ENCODE peak calls at places on chromosomes 3 and 15, in five cellular contexts. Y, H, N, P and T are unnamed samples.

GRCh38 chr15:88331291-88331690 is 74.8 kb upstream of the NTRK3 start:
- DNase-seq in H (peak), P (peak), N (peak), Y (peak), T (no peak)

GRCh38 chr3:120070263-120070981 is 23.8 kb downstream of the GSK3B start:
- DNase-seq in P (no peak), N (no peak), Y (no peak), H (no peak), T (no peak)

GRCh38 chr3:107620534-107620933 is 97.8 kb downstream of the BBX start:
- DNase-seq in H (no peak), Y (no peak), N (no peak), P (no peak), T (no peak)

GRCh38 chr3:74537164-74537563 is 77.3 kb downstream of the CNTN3 start:
- DNase-seq in P (no peak), N (no peak), H (no peak), Y (peak), T (peak)

GRCh38 chr15:92631721-92632120 is 23.9 kb downstream of the FAM174B start:
- DNase-seq in Y (no peak), P (no peak), N (no peak), H (no peak), T (no peak)

GRCh38 chr15:80274554-80274953 is 22.5 kb upstream of the CTXND1 start:
- DNase-seq in H (no peak), Y (no peak), N (no peak), P (no peak), T (no peak)

GRCh38 chr3:46102059-46102779 is 74.9 kb upstream of the XCR1 start:
- DNase-seq in Y (no peak), P (peak), H (no peak), N (no peak), T (no peak)

GRCh38 chr3:45978348-45978747 is 17.3 kb downstream of the FYCO1 start:
- DNase-seq in H (no peak), P (peak), N (peak), Y (no peak), T (no peak)

GRCh38 chr15:28243399-28243798 is 78.6 kb downstream of the HERC2 start:
- DNase-seq in N (no peak), Y (no peak), H (no peak), P (no peak), T (no peak)

GRCh38 chr3:24367681-24368264 is 126.9 kb downstream of the THRB start:
- DNase-seq in H (peak), Y (no peak), N (no peak), P (no peak), T (no peak)

GRCh38 chr3:185733980-185734724 is 90.7 kb downstream of the IGF2BP2 start:
- DNase-seq in N (peak), P (peak), H (peak), Y (peak), T (peak)

GRCh38 chr3:38834110-38834509 is 18.1 kb upstream of the SCN10A start:
- DNase-seq in Y (peak), N (no peak), P (peak), H (peak), T (peak)

GRCh38 chr3:115146418-115147328 is at the start of gene ZBTB20:
- DNase-seq in P (peak), H (peak), Y (peak), N (peak), T (peak)

GRCh38 chr3:186790261-186790981 is 7.0 kb downstream of the EIF4A2 start:
- DNase-seq in P (peak), Y (peak), H (no peak), N (peak), T (peak)

GRCh38 chr15:89492111-89492641 is 4.2 kb downstream of the RHCG start:
- DNase-seq in N (peak), P (no peak), Y (peak), H (peak), T (no peak)

GRCh38 chr15:64455951-64456350 is 4.4 kb upstream of the ZNF609 start:
- DNase-seq in Y (no peak), P (no peak), N (no peak), H (peak), T (no peak)

GRCh38 chr3:191143224-191143623 is 55.8 kb upstream of the OSTN start:
- DNase-seq in N (no peak), H (peak), P (peak), Y (no peak), T (no peak)

GRCh38 chr15:93470042-93470441 is 381.0 kb upstream of the RGMA start:
- DNase-seq in P (no peak), H (no peak), N (no peak), Y (no peak), T (no peak)

GRCh38 chr15:100060276-100060926 is 281.4 kb downstream of the ADAMTS17 start:
- DNase-seq in H (no peak), Y (peak), P (peak), N (no peak), T (peak)

GRCh38 chr3:65158023-65158422 is 470.2 kb upstream of the ADAMTS9 start:
- DNase-seq in Y (no peak), H (no peak), P (no peak), N (no peak), T (no peak)

GRCh38 chr3:51734572-51734907 is 27.7 kb downstream of the GRM2 start:
- DNase-seq in N (peak), H (peak), P (no peak), Y (no peak), T (no peak)

GRCh38 chr15:41945701-41946100 is 26.7 kb downstream of the EHD4 start:
- DNase-seq in Y (no peak), H (no peak), P (no peak), N (no peak), T (no peak)

GRCh38 chr3:128491900-128492352 is 1.1 kb downstream of the GATA2 start:
- DNase-seq in H (no peak), Y (no peak), N (no peak), P (peak), T (no peak)

GRCh38 chr3:128495435-128495970 is 2.5 kb upstream of the GATA2 start:
- DNase-seq in N (no peak), P (no peak), Y (no peak), H (no peak), T (no peak)

GRCh38 chr3:128494152-128494650 is 1.2 kb upstream of the GATA2 start:
- DNase-seq in P (no peak), H (peak), Y (no peak), N (no peak), T (no peak)

GRCh38 chr3:128492353-128493220 is at the start of gene GATA2:
- DNase-seq in H (peak), Y (peak), N (no peak), P (no peak), T (no peak)

GRCh38 chr3:128493221-128494151 is 485 bp upstream of the GATA2 start:
- DNase-seq in P (no peak), H (peak), N (no peak), Y (peak), T (no peak)
- TF ChIP-seq EZH2 in P (no peak), H (no peak), N (no peak), Y (no peak), T (peak)

DNA sequence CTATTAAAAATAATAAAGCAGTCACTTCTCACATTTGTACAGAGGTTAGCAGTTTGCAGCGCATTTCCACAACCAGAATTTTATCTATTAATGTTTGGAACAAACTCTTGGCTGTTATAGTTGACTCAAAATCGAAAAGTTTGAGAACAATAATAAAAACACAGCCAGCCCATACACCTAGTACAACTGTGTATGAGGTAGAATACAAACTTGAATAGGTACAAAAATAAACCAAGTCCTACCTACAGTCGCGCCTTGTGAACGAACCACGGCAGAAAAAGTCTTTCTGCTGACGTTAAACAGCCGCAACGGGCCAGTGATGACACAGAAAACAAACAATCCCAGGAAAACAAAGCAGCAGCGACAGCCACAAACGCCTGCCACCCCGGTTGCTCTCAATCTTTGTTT is 3.2 kb downstream of the FOXL2 start:
- DNase-seq in P (no peak), N (no peak), Y (no peak), H (peak), T (no peak)
- TF ChIP-seq EZH2 in P (no peak), N (no peak), Y (no peak), H (no peak), T (no peak)

GRCh38 chr3:156539802-156540201 is 15.1 kb downstream of the SSR3 start:
- DNase-seq in Y (no peak), P (no peak), N (no peak), H (no peak), T (no peak)
- TF ChIP-seq EZH2 in Y (no peak), P (no peak), N (no peak), H (no peak), T (no peak)

DNA sequence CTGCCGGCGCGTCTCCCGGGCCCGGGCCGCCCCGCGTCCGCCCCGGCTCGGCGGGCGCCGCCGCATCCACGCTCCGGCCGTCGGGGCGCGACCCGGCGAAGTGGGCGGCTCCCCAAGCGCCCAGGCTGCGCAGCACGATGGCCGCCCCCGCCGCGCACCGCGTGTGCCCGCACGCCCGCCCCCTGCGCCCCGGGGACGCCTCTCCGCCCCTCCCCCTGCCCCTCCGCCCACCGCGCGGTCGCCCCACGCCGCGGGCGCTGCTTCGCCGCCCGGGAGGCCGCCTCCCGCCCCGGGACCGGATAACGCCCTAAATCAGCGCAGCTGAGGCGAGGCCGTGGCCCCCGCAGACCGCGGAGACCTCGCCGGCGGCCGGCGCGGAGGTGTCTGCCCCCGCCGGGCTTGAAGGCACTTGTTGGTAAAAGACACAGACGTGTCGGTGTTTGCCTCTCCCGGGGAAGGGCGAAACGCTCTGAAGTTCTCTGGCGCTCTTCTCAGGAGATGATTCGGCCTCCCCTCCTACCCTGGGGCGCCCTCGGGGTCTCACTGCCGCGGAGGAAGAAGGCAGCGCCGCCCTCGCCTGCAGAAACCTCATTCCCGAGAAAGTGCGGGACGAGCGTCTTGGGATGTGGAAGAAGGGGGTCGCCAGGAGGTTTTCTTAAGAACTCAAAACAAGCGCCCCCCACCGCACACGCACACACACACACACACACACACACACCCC is at the start of gene BNC1:
- DNase-seq in N (no peak), P (peak), H (peak), Y (no peak), T (no peak)
- TF ChIP-seq EZH2 in N (no peak), P (no peak), H (peak), Y (no peak), T (no peak)

GRCh38 chr15:52799145-52799811 is 9.1 kb upstream of the ONECUT1 start:
- DNase-seq in Y (no peak), N (no peak), P (no peak), H (no peak), T (no peak)
- TF ChIP-seq EZH2 in Y (peak), N (no peak), P (no peak), H (no peak), T (no peak)

DNA sequence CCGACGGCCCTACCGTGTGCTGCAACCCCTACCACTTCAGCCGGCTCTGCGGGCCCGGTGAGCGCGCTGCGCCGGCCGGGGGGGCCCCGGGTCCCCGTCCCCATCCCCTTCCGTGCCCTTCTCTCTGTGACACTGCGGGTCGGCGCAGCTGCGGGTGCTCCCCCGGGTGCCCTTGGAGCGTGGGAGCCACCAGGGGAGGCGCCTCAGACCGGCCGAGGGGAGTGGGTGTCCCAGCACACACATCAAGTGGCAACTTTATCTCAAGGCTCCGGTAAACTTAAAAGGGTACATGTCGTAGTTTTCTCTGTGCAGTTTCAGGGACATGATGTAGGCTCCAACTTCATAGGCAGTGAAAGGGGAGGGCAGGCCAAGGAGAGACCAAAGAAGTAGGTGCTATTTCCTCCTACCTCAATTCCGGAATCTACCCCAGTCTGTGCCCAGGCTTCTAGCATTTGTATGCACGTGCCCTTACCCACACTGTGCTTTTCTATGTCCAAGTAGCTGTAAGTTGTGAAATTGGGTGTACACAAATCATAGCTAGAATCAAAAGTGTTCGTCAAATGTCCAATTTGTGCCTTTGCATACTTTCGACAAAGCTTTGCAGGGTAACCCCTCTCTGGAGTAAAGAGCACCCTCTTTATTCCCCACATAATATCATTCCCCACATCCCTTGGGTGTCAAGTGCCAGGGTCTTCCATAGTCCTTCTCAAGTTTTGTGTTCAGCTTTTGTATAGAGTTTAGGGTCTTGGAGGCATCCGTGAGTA is 2.2 kb downstream of the SMAD6 start:
- DNase-seq in H (no peak), N (peak), P (no peak), Y (no peak), T (no peak)
- TF ChIP-seq EZH2 in H (peak), N (peak), P (peak), Y (no peak), T (no peak)

DNA sequence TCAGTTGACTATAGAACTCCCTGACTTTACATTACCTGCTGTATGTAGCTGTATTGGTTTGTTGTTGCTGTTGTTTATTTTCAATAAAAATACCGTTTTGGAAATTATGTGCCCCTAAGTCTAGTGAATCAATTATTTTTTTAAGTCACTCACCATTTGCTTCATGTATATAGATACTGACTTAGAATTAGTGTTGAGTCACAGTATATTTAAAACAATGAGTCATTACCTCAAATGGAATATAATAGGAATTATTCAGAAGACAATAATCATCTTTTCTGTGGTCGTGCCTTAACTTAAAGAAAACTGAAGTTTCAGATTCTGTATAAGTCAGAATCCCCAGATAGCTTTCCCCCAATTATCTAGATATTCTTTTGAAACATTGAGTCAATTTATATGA is 21.0 kb upstream of the ALDH1A2 start:
- DNase-seq in H (no peak), N (no peak), Y (peak), P (peak), T (no peak)
- TF ChIP-seq EZH2 in H (no peak), N (no peak), Y (no peak), P (no peak), T (no peak)

GRCh38 chr3:151145713-151146070 is 57.3 kb downstream of the GPR171 start:
- DNase-seq in N (no peak), H (no peak), Y (no peak), P (no peak), T (no peak)
- TF ChIP-seq EZH2 in N (no peak), H (no peak), Y (no peak), P (no peak), T (no peak)